ENCODE peak calls at places on chromosomes 1 and 21, in five cellular contexts. C, X, F, K and L are unnamed samples.

GRCh38 chr1:215957692-215958091 is 390.6 kb downstream of the KCTD3 start:
- DNase-seq in C (peak; percentile 8), K (no peak), F (peak; percentile 56), X (peak; percentile 66), L (no peak)

GRCh38 chr1:32891630-32892029 is 5.3 kb downstream of the HPCA start:
- DNase-seq in F (no peak), K (no peak), X (no peak), C (no peak), L (no peak)

GRCh38 chr1:188433428-188433827 is 1604.7 kb downstream of the PLA2G4A start:
- DNase-seq in X (peak; percentile 83), F (peak; percentile 68), C (no peak), K (no peak), L (no peak)

GRCh38 chr21:16181024-16181423 is 451.2 kb downstream of the USP25 start:
- DNase-seq in F (no peak), C (no peak), K (no peak), X (no peak), L (no peak)

GRCh38 chr1:216183007-216183406 is 240.2 kb downstream of the USH2A start:
- DNase-seq in C (peak; percentile 57), X (peak; percentile 65), F (peak; percentile 45), K (peak; percentile 75), L (no peak)

GRCh38 chr1:168643152-168643551 is 66.7 kb downstream of the XCL1 start:
- DNase-seq in C (no peak), X (no peak), F (peak; percentile 24), K (no peak), L (no peak)

GRCh38 chr1:26787381-26787705 is 407 bp upstream of the PIGV start:
- DNase-seq in X (peak; percentile 53), K (no peak), F (peak; percentile 82), C (no peak), L (no peak)

GRCh38 chr1:246580497-246581047 is 14.3 kb downstream of the CNST start:
- DNase-seq in K (no peak), C (no peak), X (no peak), F (no peak), L (no peak)

GRCh38 chr1:63454269-63454668 is 68.8 kb downstream of the ITGB3BP start:
- DNase-seq in F (peak; percentile 12), C (no peak), K (no peak), X (peak; percentile 43), L (no peak)

GRCh38 chr1:173505401-173505800 is 28.3 kb downstream of the PRDX6 start:
- DNase-seq in K (no peak), X (peak; percentile 34), C (no peak), F (peak; percentile 16), L (no peak)

GRCh38 chr1:52243221-52243987 is 101.5 kb downstream of the ZFYVE9 start:
- DNase-seq in K (no peak), C (no peak), F (no peak), X (no peak), L (no peak)

GRCh38 chr1:151340870-151341754 is 5.9 kb downstream of the RFX5 start:
- DNase-seq in C (peak; percentile 65), K (peak; percentile 68), X (peak; percentile 86), F (peak; percentile 93), L (no peak)

GRCh38 chr21:37866027-37866426 is 50.2 kb downstream of the KCNJ6 start:
- DNase-seq in F (no peak), K (no peak), C (no peak), X (no peak), L (no peak)

GRCh38 chr1:5975133-5975880 is 16.9 kb downstream of the NPHP4 start:
- DNase-seq in K (peak; percentile 59), C (no peak), F (peak; percentile 54), X (peak; percentile 64), L (peak; percentile 73)

GRCh38 chr1:160085686-160086089 is 4.3 kb downstream of the KCNJ9 start:
- DNase-seq in X (peak; percentile 64), F (peak; percentile 70), K (peak; percentile 93), C (peak; percentile 78), L (peak; percentile 88)

GRCh38 chr1:222331340-222331739 is 216.6 kb downstream of the HHIPL2 start:
- DNase-seq in F (peak; percentile 88), C (no peak), X (peak; percentile 96), K (no peak), L (no peak)

GRCh38 chr21:38303300-38303699 is 46.5 kb downstream of the KCNJ15 start:
- DNase-seq in X (peak; percentile 88), K (no peak), F (peak; percentile 91), C (no peak), L (no peak)

GRCh38 chr1:67685558-67686271 is 714 bp downstream of the GADD45A start:
- DNase-seq in X (no peak), C (no peak), F (peak; percentile 44), K (peak; percentile 58), L (no peak)

GRCh38 chr21:42203936-42204335 is 15.0 kb upstream of the ABCG1 start:
- DNase-seq in F (no peak), K (no peak), C (no peak), X (no peak), L (no peak)

GRCh38 chr1:30763654-30764248 is 6.2 kb upstream of the LAPTM5 start:
- DNase-seq in K (no peak), C (no peak), X (peak; percentile 48), F (peak; percentile 85), L (no peak)
- H4K91ac ChIP-seq in K (no peak overlapping the region), C (no peak overlapping the region), X (no peak overlapping the region), F (peak overlapping the region; percentile 34), L (no peak overlapping the region)

GRCh38 chr1:167175901-167176300 is 44.8 kb upstream of the POU2F1 start:
- DNase-seq in F (no peak), C (no peak), K (no peak), X (no peak), L (no peak)
- H4K91ac ChIP-seq in F (no peak overlapping the region), C (no peak overlapping the region), K (no peak overlapping the region), X (no peak overlapping the region), L (no peak overlapping the region)

GRCh38 chr1:109793089-109793485 is 29.4 kb upstream of the EPS8L3 start:
- DNase-seq in K (no peak), F (no peak), C (no peak), X (no peak), L (no peak)
- H4K91ac ChIP-seq in K (no peak overlapping the region), F (peak overlapping the region; percentile 81), C (no peak overlapping the region), X (peak overlapping the region; percentile 92), L (peak overlapping the region; percentile 75)

DNA sequence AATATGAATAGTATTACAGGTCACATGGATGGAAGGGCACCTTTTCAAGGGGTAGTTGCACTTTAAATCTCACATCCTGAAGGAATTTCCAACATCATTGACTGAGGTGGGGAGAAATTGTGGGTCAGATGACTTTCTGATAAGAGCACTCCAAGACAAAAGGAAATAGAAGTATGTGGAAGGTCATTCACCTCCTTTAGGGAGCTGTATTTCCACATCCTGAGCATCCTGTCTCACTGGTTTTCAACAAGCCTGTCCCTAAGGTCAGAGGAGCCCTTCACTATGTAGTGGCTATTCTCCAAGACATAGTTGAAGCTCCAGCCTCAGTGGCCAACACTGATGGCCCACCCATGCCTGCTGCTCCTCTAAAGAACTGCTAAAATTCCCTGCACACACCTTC is 76.5 kb downstream of the ATP1A1 start:
- DNase-seq in C (no peak), F (no peak), K (no peak), X (no peak), L (no peak)
- H4K91ac ChIP-seq in C (no peak overlapping the region), F (no peak overlapping the region), K (no peak overlapping the region), X (no peak overlapping the region), L (no peak overlapping the region)

DNA sequence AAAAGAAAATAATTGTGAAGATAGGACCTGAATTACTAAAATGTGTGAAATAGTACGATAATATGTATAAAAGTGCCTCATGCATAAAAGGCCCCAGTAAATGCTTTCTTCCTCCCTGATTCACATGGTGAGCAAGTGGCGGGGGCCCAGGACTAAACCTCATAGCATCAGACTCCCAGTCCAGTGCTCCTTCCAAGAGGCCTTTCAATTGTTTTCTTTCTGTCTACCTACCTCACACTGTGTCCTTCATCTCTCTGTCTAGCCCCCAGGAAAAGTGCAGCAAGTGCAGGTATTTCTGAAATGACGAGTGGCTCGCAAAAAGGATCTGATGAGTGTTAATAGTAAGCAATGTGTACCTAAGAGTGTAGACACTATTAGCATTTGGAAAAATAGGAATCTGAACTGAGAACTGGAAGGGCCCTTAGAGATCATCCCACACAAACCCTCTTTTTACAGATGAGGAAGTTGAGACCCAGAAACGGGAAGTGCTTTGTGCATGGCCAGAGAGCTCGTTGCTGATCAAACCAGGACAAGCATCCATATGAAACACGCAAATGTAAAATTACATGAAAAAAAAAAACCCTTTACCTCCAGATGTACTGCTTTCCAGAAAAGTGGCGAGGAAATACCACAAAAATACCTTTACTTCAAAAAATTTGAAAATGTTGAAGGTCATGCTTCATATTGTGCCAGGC is 118.2 kb upstream of the HOOK1 start:
- DNase-seq in K (no peak), X (no peak), C (no peak), F (no peak), L (no peak)
- H4K91ac ChIP-seq in K (no peak overlapping the region), X (no peak overlapping the region), C (no peak overlapping the region), F (no peak overlapping the region), L (no peak overlapping the region)

GRCh38 chr1:21321963-21322680 is 31.9 kb upstream of the ECE1 start:
- DNase-seq in C (no peak), F (no peak), X (no peak), K (peak; percentile 65), L (no peak)
- H4K91ac ChIP-seq in C (no peak overlapping the region), F (peak overlapping the region; percentile 98), X (peak overlapping the region; percentile 91), K (no peak overlapping the region), L (peak overlapping the region; percentile 79)